ENCODE peak calls at places on chromosomes 1 and 21, in ten cellular contexts. V is NCI-H460; T is HCT116; J is NCI-H2081; A is AG04449; W is omental fat pad; N is stimulated activated CD8-positive, alpha-beta memory T cell treated with anti-CD3 and anti-CD28 coated beads, Interleukin-15, amount 100 ng/mL, for 1 hour; D is SW480; K is DMS 273 treated with DMSO at 0.1 percent for 48 hours; O is stimulated activated CD4-positive, alpha-beta T cell treated with anti-CD3 and anti-CD28 coated beads, Interleukin-1b, Interleukin-23, amount 100 ng/mL, for 4 hours. R is an unnamed sample.

GRCh38 chr1:8903908-8904650 is 25.6 kb upstream of the ENO1 start:
- DNase-seq in V (peak), T (no peak), J (no peak), A (peak), W (peak), N (no peak), D (peak), K (no peak), O (no peak), R (no peak)

GRCh38 chr1:246306415-246307037 is 200.6 kb downstream of the SMYD3 start:
- DNase-seq in V (peak), T (no peak), J (no peak), A (no peak), W (no peak), N (no peak), D (no peak), K (no peak), O (no peak), R (no peak)

GRCh38 chr1:51044199-51044598 is 57.8 kb upstream of the C1orf185 start:
- DNase-seq in V (no peak), T (no peak), J (no peak), A (no peak), W (no peak), N (no peak), D (no peak), K (no peak), O (no peak), R (no peak)

GRCh38 chr1:48561444-48561843 is 89.4 kb upstream of the SPATA6 start:
- DNase-seq in V (no peak), T (no peak), J (no peak), A (no peak), W (no peak), N (no peak), D (no peak), K (no peak), O (no peak), R (no peak)

GRCh38 chr1:156513189-156513588 is 12.6 kb upstream of the MEF2D start:
- DNase-seq in V (no peak), T (no peak), J (no peak), A (no peak), W (no peak), N (no peak), D (no peak), K (no peak), O (no peak), R (no peak)

GRCh38 chr21:35257413-35257812 is 208.3 kb upstream of the RUNX1 start:
- DNase-seq in V (peak), T (peak), J (no peak), A (peak), W (peak), N (no peak), D (no peak), K (peak), O (no peak), R (no peak)

GRCh38 chr1:220817907-220818306 is 31.2 kb downstream of the MTARC1 start:
- DNase-seq in V (no peak), T (no peak), J (no peak), A (no peak), W (no peak), N (no peak), D (no peak), K (no peak), O (no peak), R (no peak)

GRCh38 chr1:61055110-61055614 is 27.2 kb upstream of the NFIA start:
- DNase-seq in V (no peak), T (no peak), J (no peak), A (no peak), W (no peak), N (no peak), D (no peak), K (no peak), O (no peak), R (no peak)

GRCh38 chr1:44723496-44724407 is 7.2 kb downstream of the RNU5D-1 start:
- DNase-seq in V (no peak), T (no peak), J (no peak), A (no peak), W (no peak), N (no peak), D (no peak), K (no peak), O (peak), R (no peak)

GRCh38 chr1:172394167-172394751 is 26.2 kb upstream of the C1orf105 start:
- DNase-seq in V (peak), T (no peak), J (no peak), A (no peak), W (no peak), N (peak), D (no peak), K (no peak), O (peak), R (no peak)

GRCh38 chr1:22143586-22144033 is 713 bp upstream of the WNT4 start:
- DNase-seq in V (no peak), T (no peak), J (no peak), A (no peak), W (no peak), N (no peak), D (no peak), K (no peak), O (no peak), R (no peak)

GRCh38 chr1:98277111-98277510 is 356.3 kb upstream of the DPYD start:
- DNase-seq in V (no peak), T (no peak), J (no peak), A (peak), W (no peak), N (no peak), D (peak), K (no peak), O (no peak), R (no peak)

GRCh38 chr1:180270767-180271639 is 40.9 kb downstream of the LHX4 start:
- DNase-seq in V (no peak), T (no peak), J (no peak), A (no peak), W (no peak), N (no peak), D (no peak), K (no peak), O (no peak), R (no peak)

GRCh38 chr1:235515844-235516512 is 11.7 kb upstream of the B3GALNT2 start:
- DNase-seq in V (no peak), T (no peak), J (no peak), A (no peak), W (no peak), N (no peak), D (no peak), K (no peak), O (no peak), R (no peak)

GRCh38 chr1:94936861-94937620 is 10.1 kb upstream of the CNN3 start:
- DNase-seq in V (peak), T (no peak), J (no peak), A (no peak), W (no peak), N (no peak), D (no peak), K (no peak), O (no peak), R (no peak)

GRCh38 chr21:19290328-19290727 is 886.7 kb upstream of the TMPRSS15 start:
- DNase-seq in V (no peak), T (no peak), J (no peak), A (no peak), W (no peak), N (no peak), D (no peak), K (no peak), O (no peak), R (no peak)

GRCh38 chr1:168581799-168582572 is 5.6 kb downstream of the XCL1 start:
- DNase-seq in V (no peak), T (no peak), J (no peak), A (no peak), W (no peak), N (no peak), D (no peak), K (no peak), O (no peak), R (no peak)

GRCh38 chr1:176843352-176844297 is 320.9 kb downstream of the ASTN1 start:
- DNase-seq in V (peak), T (peak), J (peak), A (peak), W (no peak), N (no peak), D (peak), K (peak), O (no peak), R (no peak)

GRCh38 chr1:212678456-212679410 is 20.9 kb downstream of the BATF3 start:
- DNase-seq in V (no peak), T (no peak), J (no peak), A (no peak), W (no peak), N (no peak), D (no peak), K (no peak), O (no peak), R (no peak)

GRCh38 chr1:54768093-54768492 is 3.8 kb upstream of the PARS2 start:
- DNase-seq in V (no peak), T (no peak), J (no peak), A (no peak), W (no peak), N (no peak), D (peak), K (no peak), O (no peak), R (no peak)

GRCh38 chr21:45918835-45919467 is 62.6 kb upstream of the COL6A1 start:
- DNase-seq in V (no peak), T (no peak), J (no peak), A (no peak), W (no peak), N (no peak), D (no peak), K (no peak), O (no peak), R (no peak)

GRCh38 chr1:162487241-162487640 is 10.4 kb upstream of the UHMK1 start:
- DNase-seq in V (no peak), T (no peak), J (no peak), A (no peak), W (no peak), N (no peak), D (no peak), K (no peak), O (no peak), R (no peak)

GRCh38 chr1:64246294-64246917 is 43.0 kb downstream of the UBE2U start:
- DNase-seq in V (peak), T (no peak), J (peak), A (no peak), W (no peak), N (no peak), D (peak), K (peak), O (no peak), R (no peak)

GRCh38 chr1:37186246-37186756 is 152.0 kb upstream of the GRIK3 start:
- DNase-seq in V (no peak), T (no peak), J (no peak), A (no peak), W (no peak), N (no peak), D (no peak), K (no peak), O (no peak), R (no peak)

GRCh38 chr1:193040011-193040410 is 19.1 kb downstream of the UCHL5 start:
- DNase-seq in V (no peak), T (no peak), J (no peak), A (no peak), W (no peak), N (no peak), D (no peak), K (no peak), O (no peak), R (no peak)

GRCh38 chr1:201653883-201654282 is 115.0 kb downstream of the NAV1 start:
- DNase-seq in V (no peak), T (no peak), J (no peak), A (no peak), W (no peak), N (no peak), D (no peak), K (no peak), O (no peak), R (no peak)

GRCh38 chr1:180962178-180962577 is 49.5 kb downstream of the KIAA1614 start:
- DNase-seq in V (no peak), T (no peak), J (peak), A (no peak), W (no peak), N (no peak), D (no peak), K (no peak), O (no peak), R (no peak)

GRCh38 chr1:26278835-26279597 is 870 bp upstream of the SH3BGRL3 start:
- DNase-seq in V (peak), T (no peak), J (no peak), A (no peak), W (no peak), N (no peak), D (no peak), K (peak), O (no peak), R (peak)

GRCh38 chr1:67555487-67556296 is 125.5 kb upstream of the SERBP1 start:
- DNase-seq in V (no peak), T (no peak), J (no peak), A (no peak), W (no peak), N (no peak), D (no peak), K (no peak), O (no peak), R (no peak)

R was measured in NCI-H524 treated with DMSO at 0.1 percent for 48 hours.